ENCODE peak calls at places on chromosome 19, in five cellular contexts. M, L, O, D and V are unnamed samples.

GRCh38 chr19:13794388-13794751 is 873 bp upstream of the ZSWIM4 start:
- DNase-seq in O (no peak), L (no peak), M (peak), D (peak), V (peak)

GRCh38 chr19:38667552-38668205 is 20.2 kb downstream of the ACTN4 start:
- DNase-seq in M (no peak), O (no peak), L (no peak), D (peak), V (peak)

GRCh38 chr19:7715671-7716070 is 13.7 kb upstream of the FCER2 start:
- DNase-seq in M (no peak), O (no peak), D (no peak), L (no peak), V (no peak)

GRCh38 chr19:32191921-32192320 is 153.5 kb upstream of the ZNF507 start:
- DNase-seq in D (no peak), M (no peak), L (no peak), O (no peak), V (no peak)

GRCh38 chr19:5339470-5339949 is 1.1 kb downstream of the PTPRS start:
- DNase-seq in D (no peak), L (no peak), M (peak), O (no peak), V (no peak)

GRCh38 chr19:40716031-40716654 is 543 bp downstream of the COQ8B start:
- DNase-seq in M (no peak), L (no peak), D (peak), O (no peak), V (peak)

GRCh38 chr19:2062770-2063169 is 11.7 kb upstream of the MKNK2 start:
- DNase-seq in L (no peak), D (no peak), O (no peak), M (no peak), V (no peak)

GRCh38 chr19:11265785-11266236 is 3.5 kb upstream of the DOCK6 start:
- DNase-seq in O (no peak), M (no peak), D (peak), L (no peak), V (peak)

GRCh38 chr19:48540110-48540509 is 11.9 kb upstream of the SULT2B1 start:
- DNase-seq in O (no peak), D (no peak), M (no peak), L (no peak), V (no peak)

GRCh38 chr19:40623403-40624239 is 22.5 kb downstream of the LTBP4 start:
- DNase-seq in M (no peak), D (peak), L (no peak), O (peak), V (no peak)

GRCh38 chr19:18551631-18552030 is 6.0 kb upstream of the KXD1 start:
- DNase-seq in M (no peak), L (no peak), O (no peak), D (no peak), V (no peak)

GRCh38 chr19:39941615-39942507 is 7.4 kb upstream of the FCGBP start:
- DNase-seq in D (peak), L (peak), O (no peak), M (no peak), V (no peak)

GRCh38 chr19:13428352-13428751 is 77.9 kb downstream of the CACNA1A start:
- DNase-seq in D (peak), M (peak), L (no peak), O (no peak), V (peak)

GRCh38 chr19:31140717-31141116 is 208.5 kb downstream of the TSHZ3 start:
- DNase-seq in O (no peak), L (no peak), M (peak), D (peak), V (peak)

GRCh38 chr19:48614436-48615144 is at the start of gene FAM83E:
- DNase-seq in O (no peak), M (no peak), L (no peak), D (no peak), V (no peak)

GRCh38 chr19:41412953-41413352 is 14.2 kb downstream of the B3GNT8 start:
- DNase-seq in D (no peak), O (no peak), L (no peak), M (no peak), V (no peak)

GRCh38 chr19:48390188-48391099 is 907 bp downstream of the KDELR1 start:
- DNase-seq in D (peak), O (peak), M (peak), L (no peak), V (peak)

GRCh38 chr19:2615782-2616181 is 86.7 kb downstream of the GNG7 start:
- DNase-seq in D (no peak), O (no peak), L (no peak), M (no peak), V (no peak)

GRCh38 chr19:18141031-18141430 is 11.9 kb upstream of the PIK3R2 start:
- DNase-seq in M (no peak), O (no peak), D (peak), L (no peak), V (no peak)

GRCh38 chr19:50205681-50206138 is 2.3 kb downstream of the MYH14 start:
- DNase-seq in D (no peak), M (no peak), O (peak), L (no peak), V (no peak)

GRCh38 chr19:44863990-44864389 is 17.9 kb downstream of the NECTIN2 start:
- DNase-seq in M (no peak), L (no peak), D (no peak), O (no peak), V (no peak)

GRCh38 chr19:3146677-3147100 is 10.9 kb downstream of the GNA15 start:
- DNase-seq in D (no peak), M (no peak), L (no peak), O (peak), V (no peak)

GRCh38 chr19:48878219-48879024 is 6.2 kb downstream of the PPP1R15A start:
- DNase-seq in D (no peak), L (no peak), O (no peak), M (peak), V (no peak)

GRCh38 chr19:44603201-44603945 is 10.0 kb upstream of the IGSF23 start:
- DNase-seq in O (no peak), D (peak), M (peak), L (no peak), V (peak)

GRCh38 chr19:1826557-1827521 is 14.8 kb upstream of the ATP8B3 start:
- DNase-seq in M (no peak), O (no peak), D (no peak), L (no peak), V (no peak)

GRCh38 chr19:45768644-45769053 is 403 bp downstream of the SIX5 start:
- DNase-seq in O (no peak), M (peak), D (peak), L (no peak), V (peak)

GRCh38 chr19:58325623-58326022 is 1.2 kb upstream of the ZSCAN22 start:
- DNase-seq in D (peak), M (no peak), L (no peak), O (no peak), V (no peak)

GRCh38 chr19:920051-920857 is 3.1 kb downstream of the KISS1R start:
- DNase-seq in L (no peak), M (no peak), D (no peak), O (no peak), V (no peak)

GRCh38 chr19:1746401-1747284 is 6.7 kb upstream of the ONECUT3 start:
- DNase-seq in L (no peak), D (peak), M (peak), O (no peak), V (no peak)

GRCh38 chr19:55641376-55642152 is 762 bp downstream of the ZNF580 start:
- DNase-seq in L (no peak), O (no peak), M (no peak), D (no peak), V (no peak)

GRCh38 chr19:45340232-45340898 is at the start of gene KLC3:
- DNase-seq in M (no peak), O (peak), L (no peak), D (no peak), V (no peak)

GRCh38 chr19:41431426-41432386 is 4.5 kb upstream of the B3GNT8 start:
- DNase-seq in L (no peak), D (peak), O (no peak), M (peak), V (no peak)